ENCODE peak calls at places on chromosomes 13 and 19, in four cellular contexts. M is lower lobe of right lung, J is omental fat pad, S is glutamatergic neuron. P is an unnamed sample.

GRCh38 chr13:105928048-105928447 is 607.4 kb downstream of the EFNB2 start:
- DNase-seq in S (no peak), M (no peak), J (no peak), P (no peak)

GRCh38 chr19:31139871-31140505 is 209.2 kb downstream of the TSHZ3 start:
- DNase-seq in M (no peak), J (no peak), S (no peak), P (no peak)

GRCh38 chr19:40254714-40255418 is 28.4 kb upstream of the CCNP start:
- DNase-seq in M (no peak), J (no peak), S (no peak), P (no peak)

GRCh38 chr19:49812997-49813861 is at the start of gene FUZ:
- DNase-seq in M (peak), S (peak), J (peak), P (no peak)

GRCh38 chr13:34070006-34070405 is 252.1 kb downstream of the RFC3 start:
- DNase-seq in M (no peak), S (no peak), J (no peak), P (no peak)

GRCh38 chr13:103961129-103961528 is 894.9 kb upstream of the SLC10A2 start:
- DNase-seq in S (no peak), J (no peak), M (no peak), P (no peak)

GRCh38 chr13:66835040-66835628 is 395.0 kb downstream of the PCDH9 start:
- DNase-seq in S (peak), M (no peak), J (peak), P (no peak)

GRCh38 chr19:54325194-54325621 is 12.2 kb upstream of the LILRA5 start:
- DNase-seq in M (no peak), J (no peak), S (no peak), P (no peak)

GRCh38 chr13:93368705-93369104 is 142.1 kb downstream of the GPC6 start:
- DNase-seq in J (no peak), S (no peak), M (no peak), P (no peak)

GRCh38 chr13:93368296-93368695 is 141.7 kb downstream of the GPC6 start:
- DNase-seq in J (no peak), M (no peak), S (no peak), P (no peak)

GRCh38 chr13:93361703-93362102 is 135.1 kb downstream of the GPC6 start:
- DNase-seq in S (no peak), J (no peak), M (no peak), P (no peak)

DNA sequence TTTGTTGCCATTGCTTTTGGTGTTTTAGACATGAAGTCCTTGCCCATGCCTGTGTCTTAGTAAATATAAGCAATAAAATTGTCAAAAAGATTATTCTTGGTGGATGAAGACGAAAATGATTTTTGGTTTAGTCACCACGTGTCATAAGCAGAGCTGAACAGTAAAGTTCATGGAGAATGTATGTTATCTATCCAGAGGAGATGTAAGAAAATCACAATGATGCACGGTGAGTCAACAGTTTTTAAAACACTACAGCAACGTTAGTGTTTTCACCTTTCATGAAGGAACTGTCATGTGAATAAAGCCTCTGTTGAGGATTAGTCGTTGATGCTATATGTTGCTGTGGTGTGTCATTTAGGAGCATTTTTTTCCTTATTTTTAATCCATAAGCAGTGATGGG is 137.6 kb downstream of the GPC6 start:
- DNase-seq in S (no peak), M (no peak), J (no peak), P (no peak)
- TF ChIP-seq CTCF in S (no peak), M (no peak), J (no peak), P (no peak)

GRCh38 chr13:41587490-41587889 is 130.1 kb downstream of the RGCC start:
- DNase-seq in M (no peak), J (no peak), S (no peak), P (no peak)
- TF ChIP-seq CTCF in M (no peak), J (no peak), S (peak), P (peak)

GRCh38 chr13:37546087-37546486 is 52.5 kb downstream of the POSTN start:
- DNase-seq in M (no peak), J (no peak), S (no peak), P (no peak)
- TF ChIP-seq CTCF in M (no peak), J (no peak), S (no peak), P (no peak)

GRCh38 chr13:28755546-28755870 is 36.7 kb upstream of the SLC46A3 start:
- DNase-seq in S (no peak), J (no peak), M (no peak), P (no peak)

GRCh38 chr13:28753208-28753892 is 34.6 kb upstream of the SLC46A3 start:
- DNase-seq in S (no peak), J (no peak), M (peak), P (no peak)

GRCh38 chr13:28753946-28754345 is 35.2 kb upstream of the SLC46A3 start:
- DNase-seq in M (no peak), S (no peak), J (no peak), P (no peak)

GRCh38 chr13:28751210-28751935 is 32.6 kb upstream of the SLC46A3 start:
- DNase-seq in S (no peak), J (no peak), M (no peak), P (no peak)

DNA sequence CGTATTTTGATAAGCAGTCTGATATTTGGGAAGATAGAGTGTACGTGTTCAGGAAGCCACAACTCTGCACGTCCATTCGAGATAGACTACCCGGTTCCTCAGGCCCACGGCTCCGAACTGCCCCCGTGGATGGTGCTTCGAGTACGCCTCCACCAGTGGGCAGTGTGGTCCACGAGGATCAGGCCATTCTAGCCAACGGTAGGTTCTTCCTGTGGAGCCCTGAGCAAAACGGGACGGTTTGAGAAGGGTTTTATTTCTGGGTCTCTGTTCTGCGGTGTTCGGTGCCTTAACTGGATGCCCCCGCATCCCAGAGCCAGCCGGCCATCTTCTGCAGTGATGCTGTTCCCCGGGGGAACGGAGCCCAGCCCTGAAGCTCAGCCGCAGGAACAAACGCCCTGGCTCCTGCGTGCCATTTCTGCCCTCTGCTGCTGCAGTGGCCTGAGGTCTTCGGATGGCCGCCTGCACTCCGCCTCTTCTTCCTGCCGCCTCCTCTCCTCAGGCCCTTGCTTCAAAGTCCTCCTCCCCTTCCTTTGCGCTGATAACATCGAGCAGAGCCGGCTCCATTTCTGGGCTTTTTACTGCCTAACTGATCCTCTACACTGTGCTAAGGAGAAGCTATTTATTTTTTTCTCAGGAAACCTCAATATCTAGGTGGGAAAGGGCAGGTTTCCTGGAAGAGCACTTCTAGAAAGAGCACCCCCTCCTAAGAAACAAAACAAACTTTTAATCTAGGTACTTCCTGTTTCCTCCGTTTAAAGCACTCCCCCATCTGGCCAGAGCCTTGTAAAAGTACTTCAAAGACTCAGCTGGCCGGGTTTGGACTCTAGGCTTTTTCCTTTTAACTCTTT is 36.2 kb upstream of the SLC46A3 start:
- DNase-seq in J (no peak), M (no peak), S (no peak), P (no peak)
- TF ChIP-seq CTCF in J (no peak), M (peak), S (no peak), P (peak)

GRCh38 chr19:18814063-18814462 is 17.7 kb upstream of the UPF1 start:
- DNase-seq in S (no peak), J (no peak), M (no peak), P (no peak)
- TF ChIP-seq CTCF in S (no peak), J (no peak), M (no peak), P (peak)

DNA sequence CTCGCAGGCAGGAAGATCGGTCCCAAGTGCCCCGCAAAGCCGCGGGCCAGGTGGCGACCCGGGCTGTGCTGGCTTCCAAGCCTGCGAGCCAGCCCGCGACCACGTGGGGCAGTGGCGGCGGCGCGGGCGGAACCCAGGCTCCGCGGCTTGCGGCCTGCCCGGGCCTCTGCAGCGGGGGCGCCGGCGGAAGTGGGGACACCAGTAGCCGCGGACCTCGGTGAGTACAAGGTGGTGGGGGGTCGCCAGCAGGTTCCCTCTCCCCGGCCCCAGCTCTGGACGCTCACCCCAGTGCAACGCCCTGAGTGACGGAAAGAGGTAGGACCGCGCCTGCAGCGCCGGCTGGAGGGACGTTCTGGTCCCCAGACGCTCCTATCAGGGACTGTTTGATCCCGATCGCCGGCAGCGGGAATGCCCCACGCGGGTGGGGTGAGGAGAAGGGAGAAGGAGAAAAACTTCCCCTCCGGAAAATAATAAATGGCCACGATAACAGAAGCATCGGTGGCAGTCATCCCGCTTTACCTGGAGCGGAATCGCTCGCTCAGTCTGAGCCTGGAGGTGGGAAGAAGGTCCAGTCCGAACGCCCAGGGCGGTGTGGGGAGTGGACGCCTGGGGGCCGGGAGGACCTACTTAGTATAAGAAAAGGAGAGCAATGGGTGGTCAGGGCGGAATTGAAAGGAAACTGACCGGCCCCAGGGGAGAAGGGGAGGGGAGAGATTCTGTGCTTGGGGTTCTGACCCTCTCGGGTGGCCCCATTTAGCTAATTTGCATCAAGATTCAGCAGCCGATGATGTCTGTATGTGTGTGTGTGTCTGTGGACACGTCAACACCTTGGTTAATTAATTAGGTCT is at the start of gene GEMIN7:
- DNase-seq in M (peak), S (peak), J (no peak), P (no peak)
- TF ChIP-seq CTCF in M (peak), S (no peak), J (no peak), P (peak)

GRCh38 chr19:10655457-10656312 is 1.5 kb downstream of the ILF3 start:
- DNase-seq in J (no peak), S (peak), M (no peak), P (no peak)
- TF ChIP-seq CTCF in J (no peak), S (no peak), M (no peak), P (peak)

DNA sequence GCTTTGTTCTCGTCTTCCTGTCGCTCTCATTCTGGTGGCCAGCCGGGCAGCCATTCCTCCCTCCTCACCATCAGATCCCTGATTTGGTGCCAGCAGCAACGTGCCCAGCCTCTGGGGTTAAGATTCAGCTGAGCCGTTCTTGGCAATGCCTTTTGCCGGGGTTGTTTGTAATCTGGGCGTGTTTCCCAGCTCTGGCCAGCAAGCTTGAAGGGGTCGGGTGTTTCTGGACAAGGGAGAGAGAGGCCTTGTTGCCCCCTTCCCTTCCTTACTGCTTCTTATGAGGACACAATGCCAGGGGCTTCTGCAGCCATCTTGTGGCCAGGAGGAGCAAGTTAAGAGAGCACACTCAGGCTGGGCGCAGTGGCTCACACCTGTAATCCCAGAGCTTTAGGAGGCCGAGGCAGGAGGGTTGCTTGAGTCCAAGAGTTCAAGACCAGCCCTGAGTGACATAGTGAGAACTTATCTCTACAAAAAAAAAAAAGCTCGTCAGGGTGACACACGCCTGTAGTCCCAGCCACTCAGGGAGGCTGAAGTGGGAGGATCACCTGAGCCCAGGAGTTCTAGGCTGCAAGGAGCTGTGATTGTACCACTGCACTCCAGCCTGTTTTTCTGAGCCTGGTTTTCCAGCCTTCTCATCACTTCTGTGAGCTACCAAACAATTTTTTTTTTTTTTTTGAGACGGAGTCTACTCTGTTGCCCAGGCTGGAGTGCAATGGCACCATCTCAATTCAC is 10.7 kb upstream of the CRTC1 start:
- DNase-seq in J (no peak), M (no peak), S (no peak), P (no peak)
- TF ChIP-seq CTCF in J (no peak), M (no peak), S (no peak), P (peak)

GRCh38 chr13:44961997-44962396 is 27.3 kb downstream of the NUFIP1 start:
- DNase-seq in M (no peak), S (no peak), J (no peak), P (no peak)

GRCh38 chr13:44969858-44970484 is 19.3 kb downstream of the NUFIP1 start:
- DNase-seq in M (no peak), S (no peak), J (no peak), P (no peak)

GRCh38 chr13:44972956-44973581 is 16.2 kb downstream of the NUFIP1 start:
- DNase-seq in M (no peak), J (no peak), S (no peak), P (no peak)

GRCh38 chr13:44971656-44972595 is 17.3 kb downstream of the NUFIP1 start:
- DNase-seq in J (no peak), M (no peak), S (no peak), P (no peak)

GRCh38 chr13:44967656-44968451 is 21.4 kb downstream of the NUFIP1 start:
- DNase-seq in J (no peak), S (no peak), M (no peak), P (no peak)
- TF ChIP-seq CTCF in J (no peak), S (no peak), M (no peak), P (peak)